ENCODE peak calls at places on chromosomes 5 and 9, in six cellular contexts. N is T-helper 2 cell, V is NCI-H1105, M is fibroblast of pulmonary artery, D is cardiac muscle cell, R is ureter. X is an unnamed sample.

GRCh38 chr5:25568294-25568693 is 923.5 kb upstream of the CDH10 start:
- DNase-seq in N (no peak), V (no peak), M (no peak), D (no peak), R (no peak), X (no peak)

GRCh38 chr5:98769006-98769255 is 4.5 kb upstream of the RGMB start:
- DNase-seq in N (no peak), V (no peak), M (no peak), D (peak), R (no peak), X (peak)

GRCh38 chr5:53253421-53253871 is 143.9 kb upstream of the MOCS2 start:
- DNase-seq in N (no peak), V (no peak), M (peak), D (no peak), R (no peak), X (no peak)

GRCh38 chr5:107672212-107673105 is 1.7 kb upstream of the EFNA5 start:
- DNase-seq in N (no peak), V (peak), M (peak), D (peak), R (peak), X (no peak)

GRCh38 chr5:2904399-2904798 is 152.9 kb upstream of the IRX2 start:
- DNase-seq in N (no peak), V (no peak), M (no peak), D (no peak), R (peak), X (no peak)

GRCh38 chr9:93673271-93673843 is 97.0 kb downstream of the PHF2 start:
- DNase-seq in N (no peak), V (peak), M (peak), D (no peak), R (no peak), X (no peak)

GRCh38 chr9:89670806-89671434 is 66.1 kb downstream of the GADD45G start:
- DNase-seq in N (no peak), V (no peak), M (no peak), D (no peak), R (no peak), X (no peak)

GRCh38 chr9:137757613-137758029 is 120.0 kb upstream of the CACNA1B start:
- DNase-seq in N (peak), V (no peak), M (peak), D (no peak), R (no peak), X (no peak)

GRCh38 chr5:171926311-171926710 is 80.1 kb downstream of the FBXW11 start:
- DNase-seq in N (no peak), V (no peak), M (no peak), D (no peak), R (no peak), X (no peak)

GRCh38 chr9:121916008-121916407 is 177.1 kb downstream of the TTLL11 start:
- DNase-seq in N (no peak), V (no peak), M (peak), D (no peak), R (no peak), X (no peak)

GRCh38 chr5:173581408-173582197 is 34.8 kb downstream of the BOD1 start:
- DNase-seq in N (no peak), V (no peak), M (peak), D (peak), R (no peak), X (peak)

GRCh38 chr5:159764283-159764927 is 151.9 kb upstream of the ADRA1B start:
- DNase-seq in N (no peak), V (no peak), M (peak), D (no peak), R (no peak), X (no peak)

GRCh38 chr9:98973546-98973921 is 29.8 kb downstream of the COL15A1 start:
- DNase-seq in N (no peak), V (no peak), M (no peak), D (no peak), R (no peak), X (no peak)

GRCh38 chr5:53430618-53431252 is 49.7 kb upstream of the FST start:
- DNase-seq in N (no peak), V (no peak), M (peak), D (peak), R (no peak), X (no peak)

GRCh38 chr5:178069909-178070308 is 43.4 kb upstream of the N4BP3 start:
- DNase-seq in N (no peak), V (no peak), M (peak), D (peak), R (no peak), X (no peak)

GRCh38 chr9:113609562-113610318 is 146.2 kb downstream of the RGS3 start:
- DNase-seq in N (no peak), V (no peak), M (peak), D (peak), R (peak), X (no peak)

GRCh38 chr5:98977723-98978122 is 48.9 kb upstream of the CHD1 start:
- DNase-seq in N (no peak), V (no peak), M (no peak), D (no peak), R (no peak), X (no peak)

GRCh38 chr5:71884926-71885325 is 165.9 kb downstream of the CARTPT start:
- DNase-seq in N (no peak), V (no peak), M (no peak), D (no peak), R (no peak), X (no peak)

GRCh38 chr9:94867842-94868312 is 141.4 kb downstream of the AOPEP start:
- DNase-seq in N (no peak), V (no peak), M (peak), D (no peak), R (no peak), X (no peak)

GRCh38 chr5:59559847-59560246 is 333.7 kb downstream of the PDE4D start:
- DNase-seq in N (no peak), V (no peak), M (no peak), D (no peak), R (no peak), X (no peak)

GRCh38 chr9:124697326-124698200 is 73.5 kb downstream of the NR6A1 start:
- DNase-seq in N (no peak), V (no peak), M (peak), D (peak), R (no peak), X (no peak)

GRCh38 chr9:5441043-5441442 is 3.3 kb upstream of the PLGRKT start:
- DNase-seq in N (no peak), V (no peak), M (peak), D (no peak), R (no peak), X (no peak)